ENCODE peak calls at places on chromosome 17, in nine cellular contexts. U, O, G, S, R, I, L, B and Z are unnamed samples.

GRCh38 chr17:7177210-7177953 is 1.8 kb downstream of the ASGR1 start:
- DNase-seq in U (peak; percentile 40), O (peak; percentile 91), G (peak; percentile 66), S (peak; percentile 76), R (peak; percentile 64), I (peak; percentile 85), L (peak; percentile 39), B (peak; percentile 56), Z (peak; percentile 59)

GRCh38 chr17:41748275-41748674 is 13.8 kb upstream of the HAP1 start:
- DNase-seq in U (no peak), O (no peak), G (no peak), S (no peak), R (peak; percentile 51), I (no peak), L (no peak), B (no peak), Z (no peak)

GRCh38 chr17:48547839-48548686 is 3.2 kb upstream of the HOXB2 start:
- DNase-seq in U (peak; percentile 12), O (peak; percentile 87), G (no peak), S (no peak), R (no peak), I (no peak), L (no peak), B (peak; percentile 60), Z (peak; percentile 90)

GRCh38 chr17:78541488-78542237 is 35.5 kb downstream of the DNAH17 start:
- DNase-seq in U (no peak), O (no peak), G (no peak), S (no peak), R (peak; percentile 56), I (no peak), L (no peak), B (no peak), Z (no peak)

GRCh38 chr17:71440513-71440912 is 680.3 kb upstream of the SOX9 start:
- DNase-seq in U (no peak), O (no peak), G (no peak), S (no peak), R (no peak), I (no peak), L (no peak), B (no peak), Z (no peak)

GRCh38 chr17:77749316-77749715 is 209.2 kb upstream of the TNRC6C start:
- DNase-seq in U (no peak), O (no peak), G (no peak), S (no peak), R (no peak), I (peak; percentile 31), L (no peak), B (no peak), Z (no peak)

GRCh38 chr17:57811633-57812280 is 38.1 kb downstream of the MRPS23 start:
- DNase-seq in U (no peak), O (no peak), G (no peak), S (no peak), R (no peak), I (no peak), L (no peak), B (no peak), Z (no peak)

GRCh38 chr17:65438708-65439294 is 122.6 kb downstream of the AXIN2 start:
- DNase-seq in U (no peak), O (no peak), G (no peak), S (no peak), R (no peak), I (no peak), L (no peak), B (no peak), Z (no peak)

GRCh38 chr17:79792984-79793923 is 3.6 kb downstream of the CBX8 start:
- DNase-seq in U (no peak), O (no peak), G (no peak), S (no peak), R (no peak), I (peak; percentile 44), L (no peak), B (no peak), Z (peak; percentile 95)

GRCh38 chr17:81723651-81724209 is 11.6 kb downstream of the SLC25A10 start:
- DNase-seq in U (no peak), O (no peak), G (no peak), S (no peak), R (peak; percentile 58), I (no peak), L (no peak), B (no peak), Z (peak; percentile 37)

GRCh38 chr17:1686086-1686485 is 1.4 kb upstream of the PRPF8 start:
- DNase-seq in U (no peak), O (no peak), G (no peak), S (no peak), R (peak; percentile 82), I (no peak), L (no peak), B (no peak), Z (no peak)